ENCODE peak calls at places on chromosomes 11 and 22, in four cellular contexts. One of them, this sample, is unnamed.

GRCh38 chr11:3949132-3949531 is 93.7 kb downstream of the STIM1 start:
- DNase-seq in GM12878: peak; percentile 50
- DNase-seq in K562: no peak
- DNase-seq in HepG2: no peak
- DNase-seq in this sample: no peak

GRCh38 chr11:43756575-43756974 is 76.0 kb downstream of the HSD17B12 start:
- DNase-seq in GM12878: no peak
- DNase-seq in K562: no peak
- DNase-seq in HepG2: no peak
- DNase-seq in this sample: no peak

GRCh38 chr11:108788565-108789199 is 123.8 kb downstream of the DDX10 start:
- DNase-seq in GM12878: no peak
- DNase-seq in K562: peak; percentile 29
- DNase-seq in HepG2: peak; percentile 25
- DNase-seq in this sample: no peak

GRCh38 chr11:86978247-86978646 is 23.1 kb upstream of the FZD4 start:
- DNase-seq in GM12878: no peak
- DNase-seq in K562: no peak
- DNase-seq in HepG2: no peak
- DNase-seq in this sample: no peak

GRCh38 chr11:115202061-115202460 is 302.2 kb downstream of the CADM1 start:
- DNase-seq in HepG2: no peak
- DNase-seq in K562: no peak
- DNase-seq in GM12878: no peak
- DNase-seq in this sample: no peak

GRCh38 chr11:83990160-83990733 is 704.1 kb upstream of the CCDC90B start:
- DNase-seq in GM12878: no peak
- DNase-seq in K562: no peak
- DNase-seq in HepG2: no peak
- DNase-seq in this sample: no peak

GRCh38 chr11:6611092-6612007 is 666 bp downstream of the TAF10 start:
- DNase-seq in GM12878: no peak
- DNase-seq in K562: peak; percentile 45
- DNase-seq in HepG2: no peak
- DNase-seq in this sample: no peak

GRCh38 chr11:120556841-120557240 is 45.3 kb downstream of the GRIK4 start:
- DNase-seq in K562: no peak
- DNase-seq in HepG2: no peak
- DNase-seq in GM12878: no peak
- DNase-seq in this sample: no peak

GRCh38 chr11:112874959-112875358 is 86.3 kb upstream of the NCAM1 start:
- DNase-seq in GM12878: no peak
- DNase-seq in HepG2: no peak
- DNase-seq in K562: no peak
- DNase-seq in this sample: no peak

GRCh38 chr11:44243633-44244343 is 66.2 kb downstream of the ALX4 start:
- DNase-seq in GM12878: no peak
- DNase-seq in HepG2: peak; percentile 77
- DNase-seq in K562: peak; percentile 26
- DNase-seq in this sample: no peak

GRCh38 chr11:85742348-85742747 is 56.4 kb upstream of the CCDC89 start:
- DNase-seq in HepG2: no peak
- DNase-seq in K562: no peak
- DNase-seq in GM12878: no peak
- DNase-seq in this sample: no peak

GRCh38 chr11:12319734-12320387 is 57.5 kb upstream of the PARVA start:
- DNase-seq in K562: no peak
- DNase-seq in HepG2: no peak
- DNase-seq in GM12878: no peak
- DNase-seq in this sample: no peak

GRCh38 chr22:49965291-49966040 is 4.9 kb downstream of the PIM3 start:
- DNase-seq in GM12878: no peak
- DNase-seq in HepG2: no peak
- DNase-seq in K562: no peak
- DNase-seq in this sample: peak; percentile 19

GRCh38 chr22:49966041-49966715 is 5.6 kb downstream of the PIM3 start:
- DNase-seq in HepG2: no peak
- DNase-seq in GM12878: no peak
- DNase-seq in K562: no peak
- DNase-seq in this sample: peak; percentile 30

GRCh38 chr22:49968313-49968830 is 7.8 kb downstream of the PIM3 start:
- DNase-seq in GM12878: no peak
- DNase-seq in HepG2: no peak
- DNase-seq in K562: no peak
- DNase-seq in this sample: peak; percentile 33

GRCh38 chr22:49967333-49968241 is 7.0 kb downstream of the PIM3 start:
- DNase-seq in GM12878: no peak
- DNase-seq in K562: no peak
- DNase-seq in HepG2: peak; percentile 70
- DNase-seq in this sample: peak; percentile 76

DNA sequence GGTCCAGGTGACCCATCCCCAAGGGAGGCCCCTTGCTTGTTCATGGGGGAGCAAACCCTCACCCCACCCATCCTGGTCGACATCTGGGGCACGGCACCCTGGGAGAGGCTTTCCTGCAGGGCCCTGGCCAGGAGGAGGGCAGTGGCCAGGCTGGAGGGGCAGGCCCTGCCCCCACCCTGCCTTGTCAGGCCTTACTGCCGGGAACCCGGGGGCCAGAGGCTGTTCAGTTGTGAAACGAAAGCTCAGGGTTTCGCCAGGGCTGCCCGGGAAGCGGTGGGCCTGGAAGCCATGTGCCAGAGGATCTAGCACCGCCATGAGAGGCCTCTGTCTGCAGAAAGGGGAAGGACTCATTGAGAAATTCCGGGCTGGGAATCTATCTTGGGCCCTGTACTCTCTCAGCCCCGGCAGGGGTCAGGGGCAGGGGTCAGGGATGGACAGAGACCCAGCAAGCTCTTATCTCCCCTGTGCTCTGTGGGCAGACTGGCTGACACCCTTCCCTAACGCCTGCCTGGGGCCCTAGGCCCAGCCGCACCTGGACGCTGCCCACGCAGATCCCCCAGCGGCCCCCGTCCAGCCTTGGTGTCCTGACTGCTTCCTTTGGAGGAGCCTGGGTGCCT is 6.3 kb downstream of the PIM3 start:
- DNase-seq in HepG2: peak; percentile 80
- DNase-seq in K562: peak; percentile 57
- DNase-seq in GM12878: no peak
- DNase-seq in this sample: peak; percentile 51
- TF ChIP-seq NFIC in HepG2: no peak
- TF ChIP-seq NFIC in K562: no peak
- TF ChIP-seq NFIC in GM12878: no peak
- TF ChIP-seq NFIC in this sample: no peak

GRCh38 chr22:37098976-37099577 is 10.4 kb downstream of the TMPRSS6 start:
- DNase-seq in K562: no peak
- DNase-seq in HepG2: no peak
- DNase-seq in GM12878: no peak
- DNase-seq in this sample: no peak

GRCh38 chr22:37103696-37104452 is 5.6 kb downstream of the TMPRSS6 start:
- DNase-seq in K562: no peak
- DNase-seq in HepG2: no peak
- DNase-seq in GM12878: no peak
- DNase-seq in this sample: no peak

GRCh38 chr22:37103151-37103550 is 6.4 kb downstream of the TMPRSS6 start:
- DNase-seq in HepG2: no peak
- DNase-seq in K562: no peak
- DNase-seq in GM12878: no peak
- DNase-seq in this sample: no peak

GRCh38 chr22:37101311-37102063 is 8.0 kb downstream of the TMPRSS6 start:
- DNase-seq in GM12878: no peak
- DNase-seq in HepG2: no peak
- DNase-seq in K562: no peak
- DNase-seq in this sample: no peak

GRCh38 chr22:37100589-37101127 is 8.9 kb downstream of the TMPRSS6 start:
- DNase-seq in GM12878: no peak
- DNase-seq in K562: no peak
- DNase-seq in HepG2: no peak
- DNase-seq in this sample: no peak
- TF ChIP-seq GABPA in GM12878: no peak
- TF ChIP-seq GABPA in K562: no peak
- TF ChIP-seq GABPA in HepG2: no peak
- TF ChIP-seq GABPA in this sample: no peak

DNA sequence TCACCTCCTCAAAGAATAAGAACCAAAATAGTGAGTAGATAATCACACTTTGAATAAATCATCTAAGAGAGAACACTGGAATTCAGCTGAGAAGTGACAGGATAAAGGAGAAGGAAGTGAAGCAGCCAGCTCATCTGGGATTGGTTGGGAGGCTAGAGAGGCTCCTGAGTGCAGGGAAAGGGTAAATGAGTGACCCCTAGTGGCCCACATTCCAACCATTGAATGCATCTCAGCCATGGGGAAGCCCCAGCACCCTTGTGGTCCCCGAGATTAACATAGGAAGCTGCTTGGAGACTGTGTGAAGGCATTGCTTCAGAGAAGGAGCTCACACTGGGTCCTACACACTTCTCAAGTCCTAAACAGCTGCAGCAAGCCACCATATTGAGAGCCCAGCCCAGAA is 82.3 kb downstream of the JRKL start:
- DNase-seq in K562: peak; percentile 16
- DNase-seq in GM12878: no peak
- DNase-seq in HepG2: no peak
- DNase-seq in this sample: no peak
- TF ChIP-seq NFIC in K562: no peak
- TF ChIP-seq NFIC in GM12878: no peak
- TF ChIP-seq NFIC in HepG2: no peak
- TF ChIP-seq NFIC in this sample: no peak

GRCh38 chr11:74010306-74010981 is 1.6 kb upstream of the UCP3 start:
- DNase-seq in HepG2: no peak
- DNase-seq in GM12878: no peak
- DNase-seq in K562: peak; percentile 77
- DNase-seq in this sample: no peak

GRCh38 chr11:74011360-74012071 is 2.6 kb upstream of the UCP3 start:
- DNase-seq in GM12878: peak; percentile 79
- DNase-seq in K562: peak; percentile 97
- DNase-seq in HepG2: no peak
- DNase-seq in this sample: no peak

GRCh38 chr11:74012072-74012809 is 3.4 kb upstream of the UCP3 start:
- DNase-seq in HepG2: no peak
- DNase-seq in K562: peak; percentile 44
- DNase-seq in GM12878: no peak
- DNase-seq in this sample: no peak

GRCh38 chr11:74014880-74015279 is 6.0 kb upstream of the UCP3 start:
- DNase-seq in HepG2: no peak
- DNase-seq in GM12878: no peak
- DNase-seq in K562: no peak
- DNase-seq in this sample: no peak

GRCh38 chr11:74013141-74013540 is 4.3 kb upstream of the UCP3 start:
- DNase-seq in HepG2: no peak
- DNase-seq in K562: no peak
- DNase-seq in GM12878: no peak
- DNase-seq in this sample: no peak
- TF ChIP-seq GABPA in HepG2: no peak
- TF ChIP-seq GABPA in K562: no peak
- TF ChIP-seq GABPA in GM12878: no peak
- TF ChIP-seq GABPA in this sample: no peak

DNA sequence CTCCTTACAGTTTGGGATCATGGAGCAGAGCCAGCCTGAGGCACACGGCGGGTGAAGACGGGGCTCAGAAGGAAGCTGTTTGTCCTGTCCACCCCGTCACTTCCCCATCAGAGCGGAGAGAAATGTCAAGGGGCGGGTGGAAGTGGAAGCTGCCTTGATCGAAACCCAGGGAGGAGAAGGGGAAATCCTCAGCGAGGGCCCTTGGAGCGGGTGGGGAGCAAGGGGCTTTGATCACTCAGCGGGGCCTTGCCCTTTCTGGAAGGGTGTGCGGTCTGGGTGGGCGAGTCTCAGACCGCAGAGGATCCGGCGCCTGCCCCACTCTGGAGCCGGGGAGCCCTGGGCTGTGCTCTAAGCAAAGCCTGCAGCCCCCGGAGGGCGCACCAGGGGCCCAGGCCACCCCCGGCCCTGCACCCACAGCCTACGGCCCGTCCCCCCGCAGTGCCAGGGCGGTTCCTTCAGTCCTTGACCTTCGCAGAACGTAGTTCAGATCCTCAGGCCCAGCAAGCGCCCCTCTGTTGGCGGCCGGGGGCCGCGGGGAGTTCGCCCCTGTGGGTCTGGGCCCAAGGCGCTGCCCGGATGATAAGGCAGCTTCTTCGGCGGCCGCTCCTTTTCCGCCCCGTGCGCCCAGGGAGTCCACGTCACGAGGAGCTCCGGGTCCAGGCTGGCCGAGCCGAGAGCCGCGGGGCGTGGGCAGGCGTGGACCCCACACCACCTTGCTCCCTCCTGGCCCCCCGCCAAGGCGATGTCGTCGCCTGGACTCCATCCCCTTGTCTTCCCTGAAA is 320.6 kb downstream of the NTM start:
- DNase-seq in K562: no peak
- DNase-seq in GM12878: no peak
- DNase-seq in HepG2: no peak
- DNase-seq in this sample: no peak
- TF ChIP-seq NFIC in K562: no peak
- TF ChIP-seq NFIC in GM12878: no peak
- TF ChIP-seq NFIC in HepG2: no peak
- TF ChIP-seq NFIC in this sample: no peak

GRCh38 chr22:29359469-29359868 is 28.9 kb downstream of the AP1B1 start:
- DNase-seq in GM12878: no peak
- DNase-seq in K562: peak; percentile 16
- DNase-seq in HepG2: peak; percentile 50
- DNase-seq in this sample: peak; percentile 81
- TF ChIP-seq GABPA in GM12878: no peak
- TF ChIP-seq GABPA in K562: no peak
- TF ChIP-seq GABPA in HepG2: no peak
- TF ChIP-seq GABPA in this sample: no peak

This sample was measured in SK-N-SH.